ENCODE peak calls at places on chromosome 14, in five cellular contexts. O is memory B cell; E is activated CD8-positive, alpha-beta memory T cell treated with anti-CD3 and anti-CD28 coated beads for 4 hours; H is caudate nucleus; K is IMR-90. D is an unnamed sample.

GRCh38 chr14:37901978-37902377 is 305.7 kb upstream of the SSTR1 start:
- DNase-seq in E (no peak), O (no peak), H (no peak), K (peak), D (peak)

GRCh38 chr14:37051680-37052079 is 120.7 kb downstream of the SLC25A21 start:
- DNase-seq in E (no peak), O (no peak), H (no peak), K (no peak), D (no peak)

GRCh38 chr14:87575378-87575777 is 417.6 kb downstream of the GALC start:
- DNase-seq in O (no peak), K (no peak), H (no peak), E (no peak), D (no peak)

GRCh38 chr14:22564463-22564862 is 24.6 kb downstream of the DAD1 start:
- DNase-seq in H (no peak), E (no peak), K (no peak), O (no peak), D (no peak)

GRCh38 chr14:37114039-37114438 is 58.4 kb downstream of the SLC25A21 start:
- DNase-seq in O (no peak), E (no peak), K (no peak), H (no peak), D (no peak)

GRCh38 chr14:52789118-52789517 is 2.3 kb downstream of the GNPNAT1 start:
- DNase-seq in H (no peak), E (no peak), O (no peak), K (no peak), D (peak)

GRCh38 chr14:99754141-99755067 is 38.8 kb upstream of the EML1 start:
- DNase-seq in K (no peak), H (no peak), E (no peak), O (no peak), D (peak)

GRCh38 chr14:103711516-103712431 is 3.5 kb downstream of the XRCC3 start:
- DNase-seq in O (no peak), H (no peak), E (no peak), K (no peak), D (peak)

GRCh38 chr14:88791629-88792571 is 853 bp downstream of the EML5 start:
- DNase-seq in H (peak), O (no peak), E (no peak), K (no peak), D (peak)